ENCODE peak calls at places on chromosome 16, in eight cellular contexts. K is foreskin keratinocyte; D is fibroblast of lung; T is activated CD4-positive, alpha-beta T cell treated with anti-CD3 and anti-CD28 coated beads, Interleukin-2, amount 50 U/mL, for 48 hours; U is stimulated activated CD4-positive, alpha-beta T cell treated with anti-CD3 and anti-CD28 coated beads, Interleukin-1b, Interleukin-23, amount 100 ng/mL, for 24 hours; F is NCI-H2107; V is hippocampal formation; Q is colonic mucosa. P is an unnamed sample.

GRCh38 chr16:30535777-30536190 is 1.1 kb upstream of the ZNF747 start:
- DNase-seq in K (peak), D (peak), T (peak), U (no peak), F (peak), V (no peak), Q (peak), P (peak)

GRCh38 chr16:27401768-27402568 is at the start of gene IL21R:
- DNase-seq in K (no peak), D (peak), T (peak), U (peak), F (no peak), V (no peak), Q (peak), P (peak)

GRCh38 chr16:10122546-10122945 is 59.7 kb downstream of the GRIN2A start:
- DNase-seq in K (no peak), D (peak), T (no peak), U (no peak), F (no peak), V (no peak), Q (no peak), P (no peak)

GRCh38 chr16:11354733-11355574 is 9.7 kb downstream of the RMI2 start:
- DNase-seq in K (no peak), D (peak), T (peak), U (peak), F (no peak), V (no peak), Q (no peak), P (no peak)

GRCh38 chr16:11350531-11351335 is 5.5 kb downstream of the RMI2 start:
- DNase-seq in K (no peak), D (peak), T (no peak), U (no peak), F (no peak), V (no peak), Q (no peak), P (no peak)

GRCh38 chr16:59604331-59604730 is 870.2 kb upstream of the GOT2 start:
- DNase-seq in K (peak), D (no peak), T (no peak), U (no peak), F (no peak), V (no peak), Q (no peak), P (no peak)

GRCh38 chr16:1259760-1260068 is 3.8 kb downstream of the TPSD1 start:
- DNase-seq in K (no peak), D (no peak), T (no peak), U (no peak), F (no peak), V (no peak), Q (no peak), P (no peak)

GRCh38 chr16:86406056-86406455 is 104.3 kb upstream of the FOXF1 start:
- DNase-seq in K (no peak), D (peak), T (no peak), U (no peak), F (no peak), V (no peak), Q (no peak), P (no peak)

GRCh38 chr16:70692481-70693203 is 6.8 kb upstream of the MTSS2 start:
- DNase-seq in K (no peak), D (no peak), T (no peak), U (no peak), F (no peak), V (no peak), Q (no peak), P (peak)

GRCh38 chr16:57863434-57864160 is 61.3 kb upstream of the KIFC3 start:
- DNase-seq in K (peak), D (peak), T (no peak), U (no peak), F (peak), V (peak), Q (peak), P (peak)

P was measured in right cardiac atrium.